ENCODE peak calls at places on chromosomes 3 and 15, in seven cellular contexts. D, S, Z, N, W, U and J are unnamed samples.
A peak's percentile ranks its signal among the peaks of the same experiment; 100 is the strongest.

GRCh38 chr15:22902578-22902977 is 64.1 kb downstream of the NIPA2 start:
- DNase-seq in D (no peak), U (no peak), S (no peak), N (no peak), W (no peak), Z (no peak), J (no peak)

GRCh38 chr15:48332642-48333034 is 1.4 kb downstream of the DUT start:
- DNase-seq in N (no peak), Z (peak; percentile 24), S (no peak), W (peak; percentile 7), U (no peak), D (no peak), J (no peak)

GRCh38 chr15:90836296-90836871 is 32.0 kb upstream of the FURIN start:
- DNase-seq in W (peak; percentile 66), S (peak; percentile 29), U (no peak), Z (no peak), D (peak; percentile 74), N (no peak), J (no peak)

GRCh38 chr3:188349276-188349962 is 195.5 kb downstream of the LPP start:
- DNase-seq in S (no peak), N (no peak), D (no peak), Z (no peak), W (peak; percentile 19), U (peak; percentile 29), J (no peak)

GRCh38 chr15:90419738-90420487 is 31.9 kb downstream of the IQGAP1 start:
- DNase-seq in S (peak; percentile 67), Z (no peak), N (no peak), W (peak; percentile 77), D (peak; percentile 93), U (no peak), J (no peak)

GRCh38 chr3:134370611-134371451 is 3.4 kb downstream of the AMOTL2 start:
- DNase-seq in S (no peak), D (no peak), W (no peak), U (no peak), N (no peak), Z (no peak), J (no peak)

GRCh38 chr15:40137011-40137906 is 23.6 kb upstream of the BUB1B start:
- DNase-seq in U (no peak), D (no peak), W (no peak), N (no peak), Z (no peak), S (no peak), J (no peak)

GRCh38 chr15:70291295-70291694 is 193.6 kb upstream of the TLE3 start:
- DNase-seq in S (no peak), W (no peak), N (no peak), U (no peak), Z (no peak), D (no peak), J (no peak)

GRCh38 chr15:73654659-73655058 is 21.5 kb upstream of the NPTN start:
- DNase-seq in N (no peak), U (no peak), Z (no peak), S (no peak), D (no peak), W (no peak), J (no peak)

GRCh38 chr3:100463002-100463401 is 29.4 kb upstream of the TMEM45A start:
- DNase-seq in U (no peak), Z (peak; percentile 69), S (peak; percentile 73), D (peak; percentile 62), N (no peak), W (peak; percentile 68), J (no peak)

GRCh38 chr3:39809181-39809994 is at the start of gene MYRIP:
- DNase-seq in N (peak; percentile 89), Z (peak; percentile 44), D (no peak), S (peak; percentile 76), W (peak; percentile 9), U (peak; percentile 61), J (no peak)

GRCh38 chr15:89211678-89212170 is 9.7 kb downstream of the RLBP1 start:
- DNase-seq in D (no peak), N (no peak), S (no peak), Z (no peak), W (no peak), U (no peak), J (no peak)

GRCh38 chr3:159852821-159853505 is 135.7 kb upstream of the IL12A start:
- DNase-seq in N (peak; percentile 82), U (peak; percentile 80), D (peak; percentile 64), Z (no peak), S (no peak), W (peak; percentile 52), J (peak; percentile 41)

GRCh38 chr15:79728867-79729266 is 167.9 kb downstream of the MTHFS start:
- DNase-seq in S (no peak), W (no peak), U (no peak), D (no peak), Z (no peak), N (no peak), J (no peak)

GRCh38 chr3:64056616-64057165 is 33.4 kb upstream of the PSMD6 start:
- DNase-seq in Z (no peak), N (no peak), D (no peak), W (peak; percentile 58), U (no peak), S (no peak), J (no peak)

GRCh38 chr15:68789921-68790575 is 30.6 kb downstream of the ANP32A start:
- DNase-seq in Z (no peak), W (no peak), S (no peak), N (no peak), D (no peak), U (no peak), J (no peak)

GRCh38 chr3:7978104-7978457 is 523.5 kb upstream of the LMCD1 start:
- DNase-seq in S (no peak), Z (no peak), W (no peak), D (no peak), U (peak; percentile 28), N (peak; percentile 79), J (no peak)

GRCh38 chr3:115615451-115615850 is 7.9 kb upstream of the GAP43 start:
- DNase-seq in W (no peak), N (no peak), D (no peak), S (no peak), U (no peak), Z (no peak), J (no peak)

GRCh38 chr3:71652786-71653419 is 69.4 kb upstream of the FOXP1 start:
- DNase-seq in W (peak; percentile 53), N (no peak), S (peak; percentile 57), Z (peak; percentile 83), D (peak; percentile 54), U (no peak), J (no peak)

GRCh38 chr15:40367673-40368611 is 9.9 kb downstream of the DISP2 start:
- DNase-seq in D (peak; percentile 89), S (peak; percentile 89), W (peak; percentile 93), N (peak; percentile 89), Z (peak; percentile 59), U (peak; percentile 82), J (peak; percentile 34)

GRCh38 chr3:69390771-69391170 is 4.9 kb upstream of the FRMD4B start:
- DNase-seq in U (no peak), S (no peak), Z (no peak), N (no peak), W (no peak), D (no peak), J (no peak)

GRCh38 chr3:59540241-59540640 is 490.4 kb upstream of the CFAP20DC start:
- DNase-seq in N (no peak), S (no peak), Z (no peak), U (no peak), D (no peak), W (no peak), J (no peak)

GRCh38 chr15:50531163-50531562 is 15.3 kb downstream of the USP50 start:
- DNase-seq in U (no peak), W (no peak), S (no peak), Z (no peak), N (no peak), D (no peak), J (no peak)

GRCh38 chr3:158765518-158766205 is 33.4 kb upstream of the RARRES1 start:
- DNase-seq in W (peak; percentile 58), U (no peak), Z (no peak), N (no peak), D (no peak), S (no peak), J (no peak)

GRCh38 chr3:3683261-3683660 is 116.0 kb upstream of the LRRN1 start:
- DNase-seq in Z (no peak), W (no peak), S (peak; percentile 7), U (no peak), D (no peak), N (no peak), J (no peak)

GRCh38 chr3:192449036-192449435 is 278.3 kb downstream of the FGF12 start:
- DNase-seq in W (no peak), N (no peak), Z (peak; percentile 46), S (no peak), U (no peak), D (no peak), J (no peak)

GRCh38 chr15:48695835-48696573 is 50.5 kb upstream of the FBN1 start:
- DNase-seq in U (no peak), N (no peak), D (no peak), Z (no peak), S (no peak), W (no peak), J (no peak)

GRCh38 chr3:10177737-10178136 is 13.0 kb downstream of the IRAK2 start:
- DNase-seq in S (no peak), Z (no peak), D (no peak), U (no peak), N (peak; percentile 37), W (no peak), J (no peak)

GRCh38 chr15:70301396-70301795 is 203.7 kb upstream of the TLE3 start:
- DNase-seq in W (no peak), Z (no peak), N (no peak), S (no peak), U (no peak), D (no peak), J (no peak)

GRCh38 chr3:144590854-144591253 is 619.2 kb downstream of the DIPK2A start:
- DNase-seq in N (no peak), Z (no peak), W (no peak), S (peak; percentile 11), U (no peak), D (peak; percentile 82), J (no peak)

GRCh38 chr15:101250931-101251829 is 668 bp downstream of the CHSY1 start:
- DNase-seq in S (peak; percentile 45), N (no peak), U (no peak), D (peak; percentile 59), Z (no peak), W (peak; percentile 49), J (no peak)

GRCh38 chr3:79467721-79468120 is 300.1 kb downstream of the ROBO1 start:
- DNase-seq in D (no peak), N (no peak), Z (no peak), S (no peak), U (no peak), W (peak; percentile 35), J (no peak)

GRCh38 chr3:2544212-2544611 is 445.5 kb downstream of the CNTN4 start:
- DNase-seq in D (no peak), U (no peak), Z (no peak), W (no peak), S (no peak), N (no peak), J (no peak)

GRCh38 chr3:183454064-183454463 is 25.6 kb upstream of the MCF2L2 start:
- DNase-seq in Z (no peak), W (no peak), N (no peak), U (no peak), S (no peak), D (no peak), J (no peak)